ENCODE peak calls at places on chromosome 6, in five cellular contexts. P is BJ, E is lower lobe of right lung, O is Calu3, G is AG09309. M is an unnamed sample.

GRCh38 chr6:121236984-121237383 is 97.3 kb downstream of the TBC1D32 start:
- DNase-seq in P (no peak), E (no peak), O (no peak), G (no peak), M (no peak)

GRCh38 chr6:105786890-105787655 is 299.1 kb upstream of the PRDM1 start:
- DNase-seq in P (no peak), E (no peak), O (no peak), G (no peak), M (no peak)

GRCh38 chr6:101921829-101922450 is 528.4 kb downstream of the GRIK2 start:
- DNase-seq in P (no peak), E (no peak), O (no peak), G (no peak), M (no peak)

GRCh38 chr6:56795852-56796532 is 153.3 kb upstream of the DST start:
- DNase-seq in P (no peak), E (no peak), O (no peak), G (no peak), M (no peak)

GRCh38 chr6:72857791-72858190 is 235.9 kb downstream of the KCNQ5 start:
- DNase-seq in P (no peak), E (no peak), O (no peak), G (no peak), M (no peak)

GRCh38 chr6:14520536-14520935 is 403.0 kb downstream of the CD83 start:
- DNase-seq in P (no peak), E (no peak), O (no peak), G (no peak), M (no peak)

GRCh38 chr6:6461138-6461537 is 127.4 kb upstream of the LY86 start:
- DNase-seq in P (no peak), E (no peak), O (no peak), G (no peak), M (no peak)

GRCh38 chr6:130625825-130626500 is 201.2 kb upstream of the SMLR1 start:
- DNase-seq in P (peak; percentile 41), E (no peak), O (no peak), G (peak; percentile 57), M (no peak)

GRCh38 chr6:33278392-33278741 is 1.4 kb downstream of the B3GALT4 start:
- DNase-seq in P (no peak), E (no peak), O (no peak), G (no peak), M (no peak)

GRCh38 chr6:139713911-139714527 is 339.6 kb upstream of the CITED2 start:
- DNase-seq in P (no peak), E (no peak), O (no peak), G (no peak), M (no peak)

GRCh38 chr6:3718407-3718806 is 33.1 kb downstream of the PXDC1 start:
- DNase-seq in P (no peak), E (no peak), O (no peak), G (no peak), M (no peak)

GRCh38 chr6:76026101-76026500 is 46.4 kb downstream of the IMPG1 start:
- DNase-seq in P (no peak), E (no peak), O (peak; percentile 7), G (no peak), M (no peak)

GRCh38 chr6:131807644-131808459 is at the start of gene ENPP1:
- DNase-seq in P (no peak), E (peak; percentile 68), O (peak; percentile 69), G (no peak), M (peak; percentile 45)

GRCh38 chr6:73802366-73802765 is 106.4 kb downstream of the CD109 start:
- DNase-seq in P (no peak), E (no peak), O (no peak), G (no peak), M (no peak)

GRCh38 chr6:1015819-1016218 is 296.1 kb upstream of the FOXQ1 start:
- DNase-seq in P (no peak), E (no peak), O (peak; percentile 4), G (no peak), M (no peak)

GRCh38 chr6:2857580-2858337 is 16.1 kb upstream of the SERPINB1 start:
- DNase-seq in P (no peak), E (no peak), O (peak; percentile 82), G (no peak), M (peak; percentile 66)

GRCh38 chr6:158057213-158057987 is 75.7 kb downstream of the SYNJ2 start:
- DNase-seq in P (peak; percentile 91), E (no peak), O (no peak), G (peak; percentile 90), M (no peak)

GRCh38 chr6:149503276-149503675 is 18.5 kb upstream of the ZC3H12D start:
- DNase-seq in P (no peak), E (no peak), O (no peak), G (no peak), M (no peak)

GRCh38 chr6:38040254-38040653 is 220.7 kb downstream of the ZFAND3 start:
- DNase-seq in P (no peak), E (no peak), O (no peak), G (no peak), M (no peak)

GRCh38 chr6:157955675-157956074 is 26.0 kb upstream of the SYNJ2 start:
- DNase-seq in P (no peak), E (no peak), O (no peak), G (no peak), M (no peak)

DNA sequence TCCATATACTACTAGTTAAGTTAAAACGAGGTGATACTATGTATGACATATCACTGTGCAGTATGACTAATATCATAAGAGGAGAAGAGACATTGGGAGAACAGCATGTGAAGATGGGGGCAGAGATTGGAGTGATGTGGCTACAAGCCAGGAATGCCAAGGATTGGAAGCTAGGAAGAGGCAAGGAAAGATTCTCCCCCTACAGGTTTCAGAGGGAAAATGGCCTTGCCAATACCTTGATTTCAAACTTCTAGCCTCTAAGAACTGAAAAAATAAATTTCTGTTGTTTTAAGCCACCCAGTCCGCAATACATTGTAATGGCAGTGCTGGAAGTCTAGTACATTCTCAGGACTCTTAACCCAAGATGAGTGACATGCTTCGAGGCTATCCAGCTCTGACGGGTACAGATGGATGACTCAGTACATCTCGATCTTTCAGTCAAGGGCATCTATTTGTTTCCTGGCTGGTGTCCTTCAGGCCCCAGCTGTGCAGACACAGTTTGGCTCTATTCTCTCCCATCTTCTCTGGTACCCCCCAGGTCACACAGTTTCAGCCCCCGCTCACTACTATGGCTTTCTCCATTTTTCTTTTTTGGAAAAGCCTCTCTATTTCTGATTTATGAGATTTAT is 55.5 kb upstream of the THEMIS start:
- DNase-seq in P (no peak), E (no peak), O (no peak), G (no peak), M (no peak)
- TF ChIP-seq CTCF in P (peak; percentile 12), E (no peak), O (peak; percentile 19), G (peak; percentile 12), M (no peak)

GRCh38 chr6:26216886-26217713 is 129.9 kb downstream of the HFE start:
- DNase-seq in P (peak; percentile 48), E (peak; percentile 87), O (peak; percentile 91), G (no peak), M (peak; percentile 72)
- TF ChIP-seq CTCF in P (peak; percentile 62), E (peak; percentile 43), O (peak; percentile 43), G (peak; percentile 50), M (no peak)

GRCh38 chr6:110538416-110539060 is 62.1 kb upstream of the SLC22A16 start:
- DNase-seq in P (no peak), E (no peak), O (no peak), G (no peak), M (no peak)

GRCh38 chr6:110537208-110538123 is 61.1 kb upstream of the SLC22A16 start:
- DNase-seq in P (peak; percentile 89), E (no peak), O (peak; percentile 47), G (peak; percentile 94), M (no peak)

GRCh38 chr6:110532401-110532800 is 56.0 kb upstream of the SLC22A16 start:
- DNase-seq in P (no peak), E (no peak), O (no peak), G (no peak), M (no peak)

GRCh38 chr6:110530671-110531070 is 54.3 kb upstream of the SLC22A16 start:
- DNase-seq in P (no peak), E (no peak), O (no peak), G (no peak), M (no peak)

GRCh38 chr6:110534731-110535164 is 58.3 kb upstream of the SLC22A16 start:
- DNase-seq in P (no peak), E (no peak), O (peak; percentile 70), G (no peak), M (no peak)
- TF ChIP-seq CTCF in P (no peak), E (no peak), O (no peak), G (no peak), M (no peak)

DNA sequence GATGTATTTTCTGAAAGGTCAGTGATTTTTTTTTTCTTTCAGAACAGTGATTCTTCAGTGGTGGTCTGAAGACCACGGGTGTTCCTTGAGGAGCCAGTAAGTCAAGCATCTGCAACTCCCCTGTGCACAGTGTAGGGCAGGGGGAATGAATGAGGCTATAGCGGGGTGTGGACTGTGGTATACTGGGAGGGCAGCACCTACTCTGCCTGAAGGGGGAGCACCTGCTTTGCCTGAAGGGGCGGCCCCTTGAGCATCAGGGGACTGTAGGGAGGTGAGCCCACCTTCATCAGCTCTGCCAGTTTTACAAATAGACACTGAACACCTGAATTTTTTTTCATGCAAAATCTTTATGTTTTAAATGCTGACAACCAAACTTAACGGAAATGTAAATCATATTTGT is 77.5 kb upstream of the RIPOR2 start:
- DNase-seq in P (no peak), E (no peak), O (peak; percentile 33), G (no peak), M (no peak)
- TF ChIP-seq CTCF in P (peak; percentile 25), E (no peak), O (peak; percentile 54), G (peak; percentile 6), M (no peak)

DNA sequence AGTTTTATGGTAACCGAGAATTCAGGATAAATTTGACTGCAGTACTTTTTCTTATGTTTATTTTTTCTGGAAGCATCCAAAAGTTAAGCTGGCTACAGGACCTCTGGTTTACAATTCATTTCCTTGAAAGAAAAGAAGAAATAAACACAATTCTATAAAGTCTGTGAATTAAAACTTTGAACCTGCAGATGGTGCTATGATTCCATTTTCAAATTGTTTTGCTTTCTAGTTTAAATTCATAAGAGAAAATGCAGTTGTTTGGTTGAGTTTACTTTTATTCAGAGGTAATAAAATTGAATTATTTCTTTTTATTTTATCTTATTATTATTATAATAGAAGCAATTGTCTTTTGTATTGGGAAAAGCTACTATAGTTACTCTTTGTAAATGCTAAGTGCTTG is 1.8 kb upstream of the VIP start:
- DNase-seq in P (no peak), E (no peak), O (no peak), G (no peak), M (no peak)
- TF ChIP-seq CTCF in P (peak; percentile 3), E (no peak), O (no peak), G (no peak), M (no peak)

GRCh38 chr6:47809863-47810262 is 28.0 kb downstream of the OPN5 start:
- DNase-seq in P (no peak), E (no peak), O (no peak), G (no peak), M (no peak)

GRCh38 chr6:47810885-47811284 is 29.1 kb downstream of the OPN5 start:
- DNase-seq in P (no peak), E (no peak), O (no peak), G (no peak), M (no peak)
- TF ChIP-seq CTCF in P (no peak), E (no peak), O (no peak), G (no peak), M (no peak)

M was measured in activated B cell treated with CpG ODN at 0.5 μM for 24 hours.